ENCODE peak calls at places on chromosome 13, in four cellular contexts. T is keratinocyte, U is mesenchymal stem cell, E is neural progenitor cell. H is an unnamed sample.

GRCh38 chr13:50576156-50576555 is 267.3 kb downstream of the DLEU7 start:
- DNase-seq in T (no peak), U (no peak), E (no peak), H (no peak)

GRCh38 chr13:100710176-100710575 is 35.6 kb upstream of the TMTC4 start:
- DNase-seq in T (no peak), U (no peak), E (no peak), H (no peak)

GRCh38 chr13:100944791-100945345 is 270.3 kb upstream of the TMTC4 start:
- DNase-seq in T (no peak), U (no peak), E (no peak), H (no peak)

GRCh38 chr13:60000081-60000480 is 163.6 kb downstream of the DIAPH3 start:
- DNase-seq in T (no peak), U (peak; percentile 11), E (no peak), H (no peak)

GRCh38 chr13:26934096-26934495 is 173.5 kb upstream of the GPR12 start:
- DNase-seq in T (no peak), U (no peak), E (no peak), H (no peak)

GRCh38 chr13:89925107-89925506 is 1422.4 kb upstream of the MIR17HG start:
- DNase-seq in T (no peak), U (peak; percentile 60), E (peak; percentile 57), H (peak; percentile 50)

GRCh38 chr13:101415358-101416174 is 742 bp downstream of the NALCN start:
- DNase-seq in T (no peak), U (no peak), E (peak; percentile 3), H (no peak)

GRCh38 chr13:27406178-27406939 is 18.1 kb upstream of the GTF3A start:
- DNase-seq in T (no peak), U (peak; percentile 55), E (peak; percentile 31), H (peak; percentile 77)

DNA sequence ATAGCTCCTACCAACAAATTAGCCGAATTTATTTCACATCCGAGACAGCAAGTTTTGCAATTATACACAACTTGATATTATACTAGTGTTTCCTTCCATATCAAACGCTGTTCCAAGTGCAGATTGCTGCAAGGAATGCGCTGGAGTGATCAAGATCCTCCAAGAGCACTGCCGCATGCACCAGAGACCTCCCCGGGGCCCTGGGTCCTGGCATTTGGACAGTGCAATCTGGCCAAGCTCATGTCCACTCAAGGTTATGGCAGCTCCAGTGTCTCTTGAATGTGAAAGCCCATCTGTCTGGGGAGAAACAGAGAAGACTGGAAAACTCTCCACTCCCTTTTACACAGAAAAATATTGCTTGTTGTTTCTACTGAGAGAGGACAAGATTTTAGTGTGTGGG is 111.9 kb downstream of the HSPH1 start:
- DNase-seq in T (no peak), U (no peak), E (no peak), H (no peak)
- H3K27me3 ChIP-seq in T (no peaks in the 10 kb centered on the region), U (no peaks in the 10 kb centered on the region), E (no peaks in the 10 kb centered on the region), H (no peaks in the 10 kb centered on the region)

DNA sequence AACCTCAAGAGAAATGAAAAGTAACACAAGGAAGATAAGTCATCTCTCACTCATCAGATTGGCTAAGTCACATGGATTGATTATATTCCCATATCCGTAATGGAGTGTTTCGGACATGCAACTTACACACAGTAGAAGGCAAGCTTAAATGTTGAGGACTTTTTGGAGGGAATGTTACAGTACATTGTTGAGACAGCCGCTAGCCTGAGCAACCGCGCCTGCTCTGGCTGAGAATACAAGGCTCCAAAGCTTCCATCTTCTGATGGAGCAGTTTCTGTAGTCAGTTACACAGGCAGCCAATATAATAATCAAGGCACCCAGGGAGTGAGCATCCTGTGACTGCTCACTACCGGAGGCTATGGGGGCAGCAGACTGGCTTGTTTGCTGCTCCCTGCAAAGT is 1.0 kb upstream of the CRYL1 start:
- DNase-seq in T (no peak), U (no peak), E (no peak), H (no peak)
- H3K4me3 ChIP-seq in T (no peak overlapping the region), U (peak overlapping the region; percentile 94), E (peak overlapping the region; percentile 94), H (peak overlapping the region; percentile 72)

GRCh38 chr13:111623743-111624505 is 303.5 kb downstream of the TEX29 start:
- DNase-seq in T (no peak), U (no peak), E (no peak), H (no peak)
- H3K27me3 ChIP-seq in T (no peaks in the 10 kb centered on the region), U (no peaks in the 10 kb centered on the region), E (no peaks in the 10 kb centered on the region), H (no peaks in the 10 kb centered on the region)

GRCh38 chr13:32595306-32595705 is 9.1 kb downstream of the PDS5B start:
- DNase-seq in T (no peak), U (peak; percentile 13), E (no peak), H (no peak)

DNA sequence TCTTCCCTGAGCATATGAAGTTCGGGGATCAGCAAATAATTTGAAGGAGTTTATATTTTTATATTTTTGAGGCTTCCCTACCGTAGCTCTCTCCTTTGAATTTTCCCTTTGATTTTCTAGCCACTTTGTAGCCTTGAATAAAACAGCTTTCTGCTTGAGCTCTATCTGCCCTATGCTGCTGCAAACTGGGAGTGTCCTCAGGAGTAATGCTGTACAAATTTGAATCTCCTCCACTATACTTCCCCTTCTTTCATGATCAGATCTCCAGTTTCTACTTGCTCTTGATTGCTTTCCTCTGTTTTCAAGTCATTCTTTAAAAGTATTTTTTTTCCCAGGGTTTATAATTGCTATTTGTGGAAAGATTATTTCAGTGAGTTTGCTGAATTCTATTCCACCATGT is 14.6 kb downstream of the PDS5B start:
- DNase-seq in T (no peak), U (no peak), E (no peak), H (peak; percentile 73)
- H3K4me3 ChIP-seq in T (no peak overlapping the region), U (no peak overlapping the region), E (no peak overlapping the region), H (peak overlapping the region; percentile 29)

GRCh38 chr13:52848455-52849190 is at the start of gene PCDH8:
- DNase-seq in T (no peak), U (no peak), E (peak; percentile 96), H (no peak)

GRCh38 chr13:52851153-52851962 is 2.9 kb upstream of the PCDH8 start:
- DNase-seq in T (no peak), U (peak; percentile 20), E (peak; percentile 97), H (no peak)

GRCh38 chr13:52850396-52851152 is 2.1 kb upstream of the PCDH8 start:
- DNase-seq in T (no peak), U (peak; percentile 51), E (peak; percentile 93), H (no peak)

GRCh38 chr13:52847682-52848432 is 583 bp downstream of the PCDH8 start:
- DNase-seq in T (no peak), U (no peak), E (peak; percentile 34), H (peak; percentile 11)

DNA sequence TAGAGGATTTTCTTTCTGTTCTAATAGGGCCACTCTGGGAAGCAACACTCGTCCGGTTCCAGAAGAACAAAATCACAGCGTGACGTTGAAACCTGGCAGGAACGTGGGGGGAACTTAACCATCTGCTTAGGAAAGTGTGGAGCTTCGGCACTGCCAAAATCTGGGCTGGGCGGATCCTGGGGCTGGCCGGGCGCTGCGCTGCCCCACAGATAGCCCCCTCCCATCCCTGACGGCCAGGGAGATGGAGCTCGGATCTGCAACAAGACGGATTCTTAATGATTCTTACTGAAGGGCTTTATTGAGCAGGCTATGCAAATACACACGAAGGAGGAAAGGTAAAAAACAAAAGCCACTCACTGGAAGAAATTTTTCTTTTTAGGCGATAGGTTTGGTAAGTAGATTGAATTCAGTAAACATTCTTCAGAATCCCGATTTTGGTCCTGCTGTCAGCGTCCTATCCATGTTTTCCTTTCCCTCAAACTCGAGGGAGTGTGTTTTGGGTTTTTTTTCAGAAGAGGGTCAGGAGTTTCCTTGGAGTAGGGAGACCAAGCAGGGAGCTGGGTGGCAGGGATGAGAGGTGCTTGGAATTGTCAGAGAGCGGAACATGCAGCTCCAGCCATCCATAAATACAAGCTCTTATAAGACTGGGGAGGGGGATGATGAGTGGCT is 1.4 kb upstream of the PCDH8 start:
- DNase-seq in T (no peak), U (no peak), E (peak; percentile 40), H (no peak)
- H3K27me3 ChIP-seq in T (peaks cover 81% of the 10 kb centered on the region), U (peaks cover 56% of the 10 kb centered on the region), E (peaks cover 95% of the 10 kb centered on the region), H (no peaks in the 10 kb centered on the region)

GRCh38 chr13:35469781-35470380 is 6.6 kb downstream of the MAB21L1 start:
- DNase-seq in T (no peak), U (no peak), E (peak; percentile 65), H (peak; percentile 14)

GRCh38 chr13:35470671-35471465 is 5.6 kb downstream of the MAB21L1 start:
- DNase-seq in T (no peak), U (peak; percentile 11), E (peak; percentile 89), H (no peak)

GRCh38 chr13:35474551-35474950 is 1.9 kb downstream of the MAB21L1 start:
- DNase-seq in T (no peak), U (no peak), E (peak; percentile 55), H (no peak)

GRCh38 chr13:35472308-35473008 is 4.0 kb downstream of the MAB21L1 start:
- DNase-seq in T (no peak), U (no peak), E (peak; percentile 28), H (no peak)

DNA sequence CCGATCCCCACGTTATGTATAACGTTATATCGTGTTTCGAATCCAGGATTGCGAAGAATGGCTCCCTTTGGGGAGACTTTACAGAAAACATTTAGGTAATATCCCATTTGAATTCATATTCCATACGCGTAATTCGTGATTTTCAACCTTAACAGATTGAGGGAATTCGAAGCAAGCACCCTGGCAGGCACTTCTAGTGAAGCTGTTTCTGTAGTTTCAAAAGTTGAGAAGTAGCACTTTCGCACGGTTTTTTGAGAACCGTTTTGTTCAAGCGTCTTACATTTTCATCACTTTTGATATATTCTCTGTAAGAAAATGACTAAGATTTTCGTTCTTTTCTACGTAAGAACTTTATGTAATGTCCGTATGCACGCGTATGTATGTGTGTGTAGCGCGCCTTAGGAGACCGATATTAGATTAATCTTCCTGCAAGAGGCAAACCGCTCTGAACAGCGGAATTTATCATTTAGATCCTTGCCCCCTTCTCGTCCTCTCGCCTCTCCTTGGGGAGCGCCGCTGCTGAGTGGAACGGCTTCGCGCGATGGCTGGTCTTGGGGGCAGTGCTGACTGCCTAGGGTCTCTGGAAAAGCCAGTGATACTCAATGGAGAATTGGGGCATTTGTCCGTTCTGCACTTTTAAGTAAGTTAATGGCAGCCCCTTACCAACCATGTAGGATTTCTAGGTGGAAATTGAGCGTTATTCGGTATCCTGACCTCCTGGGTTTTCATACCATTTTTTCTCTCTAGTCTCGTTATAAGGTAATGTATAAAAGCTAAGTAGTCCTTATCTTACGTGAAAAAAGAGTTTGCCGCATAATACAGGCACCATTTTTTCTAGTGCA is 4.8 kb downstream of the MAB21L1 start:
- DNase-seq in T (no peak), U (peak; percentile 16), E (peak; percentile 66), H (peak; percentile 21)
- H3K4me3 ChIP-seq in T (no peak overlapping the region), U (peak overlapping the region; percentile 98), E (peak overlapping the region; percentile 57), H (no peak overlapping the region)

GRCh38 chr13:98766120-98766519 is 13.6 kb upstream of the SLC15A1 start:
- DNase-seq in T (no peak), U (no peak), E (no peak), H (no peak)
- H3K27me3 ChIP-seq in T (no peaks in the 10 kb centered on the region), U (peaks cover 46% of the 10 kb centered on the region), E (no peaks in the 10 kb centered on the region), H (no peaks in the 10 kb centered on the region)

GRCh38 chr13:48233886-48234488 is 981 bp downstream of the ITM2B start:
- DNase-seq in T (no peak), U (peak; percentile 79), E (peak; percentile 26), H (no peak)

GRCh38 chr13:48236528-48237353 is 3.7 kb downstream of the ITM2B start:
- DNase-seq in T (no peak), U (peak; percentile 66), E (no peak), H (no peak)

GRCh38 chr13:48235100-48235813 is 2.3 kb downstream of the ITM2B start:
- DNase-seq in T (no peak), U (peak; percentile 54), E (peak; percentile 42), H (peak; percentile 70)

GRCh38 chr13:48234652-48235099 is 1.7 kb downstream of the ITM2B start:
- DNase-seq in T (no peak), U (peak; percentile 26), E (no peak), H (peak; percentile 45)

GRCh38 chr13:48235814-48236135 is 2.8 kb downstream of the ITM2B start:
- DNase-seq in T (no peak), U (no peak), E (no peak), H (no peak)
- H3K4me3 ChIP-seq in T (peak overlapping the region; percentile 97), U (peak overlapping the region; percentile 93), E (peak overlapping the region; percentile 100), H (peak overlapping the region; percentile 94)

H was measured in Karpas-422.